ENCODE peak calls at places on chromosomes 3 and 15, in six cellular contexts. One of them, this sample, is unnamed.

GRCh38 chr3:101890716-101891115 is 41.4 kb downstream of the NFKBIZ start:
- DNase-seq in endodermal cell: no peak
- DNase-seq in cardiac muscle cell: no peak
- DNase-seq in breast epithelium: no peak
- DNase-seq in lung: no peak
- DNase-seq in tibial artery: no peak
- DNase-seq in this sample: no peak

GRCh38 chr3:120332646-120333045 is 16.5 kb downstream of the LRRC58 start:
- DNase-seq in cardiac muscle cell: no peak
- DNase-seq in lung: no peak
- DNase-seq in endodermal cell: no peak
- DNase-seq in breast epithelium: no peak
- DNase-seq in tibial artery: no peak
- DNase-seq in this sample: no peak

GRCh38 chr3:108838411-108838810 is 15.8 kb downstream of the TRAT1 start:
- DNase-seq in breast epithelium: no peak
- DNase-seq in tibial artery: no peak
- DNase-seq in lung: no peak
- DNase-seq in endodermal cell: no peak
- DNase-seq in cardiac muscle cell: no peak
- DNase-seq in this sample: no peak

GRCh38 chr3:184786271-184787010 is 25.5 kb upstream of the VPS8 start:
- DNase-seq in endodermal cell: no peak
- DNase-seq in tibial artery: peak; percentile 86
- DNase-seq in breast epithelium: no peak
- DNase-seq in lung: no peak
- DNase-seq in cardiac muscle cell: no peak
- DNase-seq in this sample: peak; percentile 84

GRCh38 chr3:117885046-117885445 is 1149.6 kb downstream of the IGSF11 start:
- DNase-seq in tibial artery: no peak
- DNase-seq in cardiac muscle cell: no peak
- DNase-seq in endodermal cell: no peak
- DNase-seq in breast epithelium: no peak
- DNase-seq in lung: no peak
- DNase-seq in this sample: no peak

GRCh38 chr3:23913873-23914743 is 2.7 kb downstream of the NKIRAS1 start:
- DNase-seq in lung: no peak
- DNase-seq in endodermal cell: no peak
- DNase-seq in tibial artery: no peak
- DNase-seq in cardiac muscle cell: no peak
- DNase-seq in breast epithelium: no peak
- DNase-seq in this sample: no peak

GRCh38 chr3:15205934-15206661 is at the start of gene CAPN7:
- DNase-seq in breast epithelium: peak; percentile 94
- DNase-seq in tibial artery: peak; percentile 98
- DNase-seq in cardiac muscle cell: peak; percentile 97
- DNase-seq in lung: peak; percentile 93
- DNase-seq in endodermal cell: peak; percentile 93
- DNase-seq in this sample: peak; percentile 97

GRCh38 chr15:33915571-33916407 is 52.5 kb upstream of the CHRM5 start:
- DNase-seq in endodermal cell: peak; percentile 78
- DNase-seq in lung: no peak
- DNase-seq in tibial artery: no peak
- DNase-seq in breast epithelium: no peak
- DNase-seq in cardiac muscle cell: no peak
- DNase-seq in this sample: no peak

GRCh38 chr3:168220609-168221008 is 124.9 kb upstream of the GOLIM4 start:
- DNase-seq in lung: no peak
- DNase-seq in endodermal cell: no peak
- DNase-seq in breast epithelium: no peak
- DNase-seq in tibial artery: no peak
- DNase-seq in cardiac muscle cell: no peak
- DNase-seq in this sample: no peak

GRCh38 chr15:53869806-53870073 is 108.5 kb upstream of the UNC13C start:
- DNase-seq in cardiac muscle cell: no peak
- DNase-seq in endodermal cell: no peak
- DNase-seq in breast epithelium: no peak
- DNase-seq in lung: no peak
- DNase-seq in tibial artery: no peak
- DNase-seq in this sample: no peak

GRCh38 chr15:33735637-33736247 is 232.6 kb upstream of the CHRM5 start:
- DNase-seq in breast epithelium: no peak
- DNase-seq in cardiac muscle cell: peak; percentile 69
- DNase-seq in endodermal cell: peak; percentile 72
- DNase-seq in tibial artery: no peak
- DNase-seq in lung: no peak
- DNase-seq in this sample: no peak

GRCh38 chr3:30292192-30292893 is 314.1 kb upstream of the TGFBR2 start:
- DNase-seq in endodermal cell: no peak
- DNase-seq in breast epithelium: no peak
- DNase-seq in lung: no peak
- DNase-seq in tibial artery: no peak
- DNase-seq in cardiac muscle cell: no peak
- DNase-seq in this sample: no peak

GRCh38 chr3:125045965-125046364 is 9.8 kb downstream of the HEG1 start:
- DNase-seq in endodermal cell: no peak
- DNase-seq in tibial artery: no peak
- DNase-seq in breast epithelium: no peak
- DNase-seq in cardiac muscle cell: no peak
- DNase-seq in lung: no peak
- DNase-seq in this sample: peak; percentile 28

GRCh38 chr15:92921215-92922131 is 21.3 kb downstream of the CHD2 start:
- DNase-seq in cardiac muscle cell: no peak
- DNase-seq in lung: no peak
- DNase-seq in endodermal cell: no peak
- DNase-seq in tibial artery: no peak
- DNase-seq in breast epithelium: no peak
- DNase-seq in this sample: no peak

GRCh38 chr15:38702178-38702912 is 137.7 kb upstream of the RASGRP1 start:
- DNase-seq in tibial artery: no peak
- DNase-seq in endodermal cell: no peak
- DNase-seq in cardiac muscle cell: no peak
- DNase-seq in breast epithelium: peak; percentile 56
- DNase-seq in lung: peak; percentile 30
- DNase-seq in this sample: no peak

GRCh38 chr3:125055165-125055912 is 458 bp downstream of the HEG1 start:
- DNase-seq in endodermal cell: peak; percentile 70
- DNase-seq in tibial artery: no peak
- DNase-seq in breast epithelium: no peak
- DNase-seq in cardiac muscle cell: no peak
- DNase-seq in lung: no peak
- DNase-seq in this sample: no peak

GRCh38 chr15:40103124-40103858 is 5.4 kb downstream of the BMF start:
- DNase-seq in endodermal cell: peak; percentile 91
- DNase-seq in tibial artery: peak; percentile 95
- DNase-seq in cardiac muscle cell: peak; percentile 73
- DNase-seq in breast epithelium: peak; percentile 95
- DNase-seq in lung: peak; percentile 83
- DNase-seq in this sample: peak; percentile 89

GRCh38 chr15:45251888-45252287 is at the start of gene SLC28A2:
- DNase-seq in breast epithelium: no peak
- DNase-seq in tibial artery: no peak
- DNase-seq in endodermal cell: no peak
- DNase-seq in cardiac muscle cell: no peak
- DNase-seq in lung: no peak
- DNase-seq in this sample: no peak

GRCh38 chr15:96888764-96889163 is 558.3 kb downstream of the NR2F2 start:
- DNase-seq in cardiac muscle cell: no peak
- DNase-seq in tibial artery: no peak
- DNase-seq in lung: no peak
- DNase-seq in breast epithelium: no peak
- DNase-seq in endodermal cell: no peak
- DNase-seq in this sample: no peak

GRCh38 chr15:88902846-88903245 is 7.5 kb upstream of the HAPLN3 start:
- DNase-seq in breast epithelium: no peak
- DNase-seq in cardiac muscle cell: no peak
- DNase-seq in tibial artery: no peak
- DNase-seq in endodermal cell: no peak
- DNase-seq in lung: no peak
- DNase-seq in this sample: peak; percentile 4

GRCh38 chr3:24259901-24260512 is 234.6 kb downstream of the THRB start:
- DNase-seq in tibial artery: peak; percentile 80
- DNase-seq in breast epithelium: no peak
- DNase-seq in cardiac muscle cell: peak; percentile 11
- DNase-seq in lung: no peak
- DNase-seq in endodermal cell: no peak
- DNase-seq in this sample: peak; percentile 87

GRCh38 chr3:65348596-65348995 is 660.8 kb upstream of the ADAMTS9 start:
- DNase-seq in cardiac muscle cell: no peak
- DNase-seq in breast epithelium: no peak
- DNase-seq in endodermal cell: no peak
- DNase-seq in lung: no peak
- DNase-seq in tibial artery: no peak
- DNase-seq in this sample: no peak

GRCh38 chr3:112561085-112561692 is 573 bp downstream of the ATG3 start:
- DNase-seq in tibial artery: peak; percentile 82
- DNase-seq in endodermal cell: peak; percentile 91
- DNase-seq in cardiac muscle cell: peak; percentile 87
- DNase-seq in lung: peak; percentile 81
- DNase-seq in breast epithelium: peak; percentile 52
- DNase-seq in this sample: peak; percentile 77

DNA sequence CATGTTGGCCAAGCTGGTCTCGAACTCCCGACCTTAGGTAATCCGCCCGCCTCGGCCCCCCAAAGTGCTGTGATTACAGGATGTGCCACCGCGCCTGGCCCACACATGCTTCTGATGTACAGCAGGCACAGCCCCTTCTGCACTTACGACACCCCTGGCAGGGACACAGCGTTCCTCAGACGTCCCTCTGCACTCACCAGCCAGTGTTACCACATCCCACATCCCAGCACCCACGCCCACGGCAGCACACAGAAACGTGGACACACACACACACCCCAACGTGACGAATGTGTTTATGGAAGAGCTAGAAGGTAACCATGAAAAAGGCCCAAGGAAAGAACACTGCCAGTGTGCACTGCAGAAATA is 576 bp upstream of the RPAP1 start:
- DNase-seq in breast epithelium: no peak
- DNase-seq in lung: peak; percentile 42
- DNase-seq in tibial artery: no peak
- DNase-seq in endodermal cell: no peak
- DNase-seq in cardiac muscle cell: no peak
- DNase-seq in this sample: no peak
- H3K4me3 ChIP-seq in breast epithelium: peak overlapping the region; percentile 68
- H3K4me3 ChIP-seq in lung: no peak overlapping the region
- H3K4me3 ChIP-seq in tibial artery: peak overlapping the region; percentile 68
- H3K4me3 ChIP-seq in endodermal cell: peak overlapping the region; percentile 99
- H3K4me3 ChIP-seq in cardiac muscle cell: peak overlapping the region; percentile 88
- H3K4me3 ChIP-seq in this sample: peak overlapping the region; percentile 81

GRCh38 chr15:26050271-26050670 is 187.1 kb upstream of the ATP10A start:
- DNase-seq in lung: no peak
- DNase-seq in cardiac muscle cell: no peak
- DNase-seq in tibial artery: no peak
- DNase-seq in endodermal cell: no peak
- DNase-seq in breast epithelium: no peak
- DNase-seq in this sample: no peak
- TF ChIP-seq CTCF in lung: no peak
- TF ChIP-seq CTCF in cardiac muscle cell: no peak
- TF ChIP-seq CTCF in tibial artery: no peak
- TF ChIP-seq CTCF in endodermal cell: no peak
- TF ChIP-seq CTCF in breast epithelium: no peak
- TF ChIP-seq CTCF in this sample: no peak

DNA sequence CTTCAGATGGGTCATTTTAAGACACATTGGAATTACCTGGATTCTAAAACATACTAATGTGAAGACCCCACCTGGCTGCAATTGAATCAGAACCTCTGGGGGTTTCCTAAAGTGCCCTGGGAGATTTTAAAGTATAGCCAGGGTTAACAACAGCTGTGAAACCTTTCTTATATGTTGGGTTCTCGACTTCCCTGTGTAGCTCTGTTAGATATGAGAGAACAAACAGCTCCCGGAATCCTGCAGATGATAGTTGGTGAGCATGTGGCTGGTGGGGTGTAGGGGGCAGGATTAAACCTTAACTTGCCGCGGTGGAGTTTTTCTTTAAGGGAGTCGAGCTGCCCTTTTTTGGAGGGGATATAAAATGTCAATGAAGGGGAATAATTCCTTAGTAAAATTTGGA is 12.1 kb downstream of the PLCL2 start:
- DNase-seq in lung: no peak
- DNase-seq in endodermal cell: no peak
- DNase-seq in breast epithelium: no peak
- DNase-seq in tibial artery: no peak
- DNase-seq in cardiac muscle cell: no peak
- DNase-seq in this sample: no peak
- H3K27ac ChIP-seq in lung: no peak overlapping the region
- H3K27ac ChIP-seq in endodermal cell: no peak overlapping the region
- H3K27ac ChIP-seq in breast epithelium: no peak overlapping the region
- H3K27ac ChIP-seq in tibial artery: no peak overlapping the region
- H3K27ac ChIP-seq in cardiac muscle cell: no peak overlapping the region
- H3K27ac ChIP-seq in this sample: no peak overlapping the region

GRCh38 chr3:36923981-36924747 is 20.7 kb downstream of the TRANK1 start:
- DNase-seq in tibial artery: no peak
- DNase-seq in cardiac muscle cell: peak; percentile 49
- DNase-seq in endodermal cell: no peak
- DNase-seq in breast epithelium: no peak
- DNase-seq in lung: no peak
- DNase-seq in this sample: no peak
- H3K4me3 ChIP-seq in tibial artery: no peak overlapping the region
- H3K4me3 ChIP-seq in cardiac muscle cell: no peak overlapping the region
- H3K4me3 ChIP-seq in endodermal cell: no peak overlapping the region
- H3K4me3 ChIP-seq in breast epithelium: no peak overlapping the region
- H3K4me3 ChIP-seq in lung: no peak overlapping the region
- H3K4me3 ChIP-seq in this sample: no peak overlapping the region

DNA sequence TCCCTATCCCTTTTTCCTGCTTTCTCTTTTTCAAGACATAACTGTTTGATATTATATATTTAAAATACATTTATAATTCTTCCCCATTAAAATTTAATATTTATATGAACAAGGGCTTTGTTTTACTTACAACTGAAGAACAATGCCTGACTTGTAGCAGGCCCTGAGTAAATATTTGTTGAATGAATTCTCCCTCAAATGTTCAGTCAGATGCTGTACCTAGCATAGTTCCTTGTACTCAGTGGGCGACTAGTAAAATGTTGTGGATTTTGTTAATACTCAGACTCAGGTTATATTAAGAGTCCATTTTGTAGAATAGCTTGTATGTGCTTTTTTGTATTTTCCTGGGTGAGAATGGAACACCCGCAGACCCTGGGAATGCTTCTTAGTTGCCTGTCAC is 69.1 kb downstream of the SEC22A start:
- DNase-seq in breast epithelium: no peak
- DNase-seq in lung: no peak
- DNase-seq in endodermal cell: no peak
- DNase-seq in tibial artery: peak; percentile 19
- DNase-seq in cardiac muscle cell: no peak
- DNase-seq in this sample: no peak
- TF ChIP-seq CTCF in breast epithelium: no peak
- TF ChIP-seq CTCF in lung: no peak
- TF ChIP-seq CTCF in endodermal cell: no peak
- TF ChIP-seq CTCF in tibial artery: no peak
- TF ChIP-seq CTCF in cardiac muscle cell: no peak
- TF ChIP-seq CTCF in this sample: no peak

This sample was measured in ascending aorta.